ENCODE peak calls at places on chromosomes 11 and 22, in six cellular contexts. C is CD8-positive, alpha-beta T cell; G is Peyer's patch; B is adrenal gland; L is naive thymus-derived CD4-positive, alpha-beta T cell; S is lower lobe of right lung. V is an unnamed sample. For H3K4me1, the result is how much of the 10 kb centered on the place peaks cover.

GRCh38 chr22:34379825-34380224 is 459.5 kb upstream of the LARGE1 start:
- DNase-seq in C (no peak), G (no peak), B (no peak), L (no peak), S (no peak), V (no peak)

GRCh38 chr11:57491371-57492061 is 24.0 kb downstream of the SLC43A1 start:
- DNase-seq in C (peak), G (no peak), B (no peak), L (peak), S (no peak), V (peak)

GRCh38 chr11:33375688-33376311 is 118.6 kb downstream of the HIPK3 start:
- DNase-seq in C (no peak), G (no peak), B (no peak), L (no peak), S (no peak), V (no peak)

GRCh38 chr11:43517518-43517917 is 158.8 kb downstream of the TTC17 start:
- DNase-seq in C (no peak), G (no peak), B (no peak), L (no peak), S (no peak), V (no peak)

GRCh38 chr22:19359554-19360299 is 68.2 kb upstream of the CLTCL1 start:
- DNase-seq in C (no peak), G (no peak), B (no peak), L (no peak), S (no peak), V (no peak)

GRCh38 chr11:45879803-45880685 is 5.4 kb upstream of the MAPK8IP1 start:
- DNase-seq in C (no peak), G (no peak), B (peak), L (no peak), S (no peak), V (no peak)

GRCh38 chr11:127071606-127072005 is 71.0 kb upstream of the KIRREL3 start:
- DNase-seq in C (no peak), G (no peak), B (no peak), L (no peak), S (no peak), V (no peak)

GRCh38 chr11:30488304-30488998 is 97.7 kb downstream of the MPPED2 start:
- DNase-seq in C (no peak), G (no peak), B (no peak), L (no peak), S (no peak), V (no peak)

GRCh38 chr11:117972589-117973445 is 13.4 kb upstream of the IL10RA start:
- DNase-seq in C (no peak), G (no peak), B (no peak), L (no peak), S (no peak), V (no peak)

GRCh38 chr22:37566329-37566837 is 6.1 kb downstream of the CDC42EP1 start:
- DNase-seq in C (peak), G (peak), B (no peak), L (peak), S (peak), V (peak)

GRCh38 chr11:35105319-35106063 is 33.5 kb upstream of the CD44 start:
- DNase-seq in C (no peak), G (no peak), B (no peak), L (no peak), S (no peak), V (no peak)

GRCh38 chr11:848988-849824 is 6.6 kb downstream of the TSPAN4 start:
- DNase-seq in C (no peak), G (no peak), B (no peak), L (no peak), S (no peak), V (peak)

GRCh38 chr11:43788394-43788793 is 92.2 kb upstream of the ALKBH3 start:
- DNase-seq in C (no peak), G (no peak), B (no peak), L (no peak), S (no peak), V (no peak)

GRCh38 chr11:74754507-74755255 is 6.0 kb downstream of the RNF169 start:
- DNase-seq in C (no peak), G (no peak), B (no peak), L (no peak), S (no peak), V (no peak)

GRCh38 chr11:1807628-1807995 is 27.2 kb upstream of the SYT8 start:
- DNase-seq in C (no peak), G (no peak), B (no peak), L (no peak), S (no peak), V (no peak)

GRCh38 chr22:24947881-24948280 is 1.4 kb upstream of the LHFPL7 start:
- DNase-seq in C (no peak), G (no peak), B (no peak), L (no peak), S (no peak), V (no peak)

GRCh38 chr11:77557553-77557952 is 32.2 kb upstream of the AQP11 start:
- DNase-seq in C (no peak), G (no peak), B (no peak), L (no peak), S (no peak), V (no peak)

GRCh38 chr11:123209591-123209990 is 14.5 kb upstream of the CLMP start:
- DNase-seq in C (no peak), G (no peak), B (no peak), L (no peak), S (no peak), V (no peak)

GRCh38 chr11:123212406-123212805 is 17.4 kb upstream of the CLMP start:
- DNase-seq in C (no peak), G (no peak), B (no peak), L (no peak), S (no peak), V (no peak)

GRCh38 chr11:123211134-123211879 is 16.3 kb upstream of the CLMP start:
- DNase-seq in C (no peak), G (no peak), B (no peak), L (no peak), S (no peak), V (no peak)

GRCh38 chr11:123213307-123213708 is 18.3 kb upstream of the CLMP start:
- DNase-seq in C (no peak), G (no peak), B (no peak), L (no peak), S (no peak), V (no peak)

GRCh38 chr11:123211981-123212380 is 16.9 kb upstream of the CLMP start:
- DNase-seq in C (no peak), G (no peak), B (no peak), L (no peak), S (no peak), V (no peak)
- H3K4me1 ChIP-seq in C (under half), G (under half), B (under half), L (under half), S (under half), V (under half)

GRCh38 chr11:128775513-128775912 is 81.6 kb downstream of the FLI1 start:
- DNase-seq in C (no peak), G (no peak), B (no peak), L (no peak), S (no peak), V (no peak)

GRCh38 chr11:128777369-128778011 is 83.6 kb downstream of the FLI1 start:
- DNase-seq in C (no peak), G (no peak), B (no peak), L (no peak), S (no peak), V (no peak)

GRCh38 chr11:128774593-128774992 is 80.7 kb downstream of the FLI1 start:
- DNase-seq in C (no peak), G (no peak), B (no peak), L (no peak), S (no peak), V (no peak)

GRCh38 chr11:128776088-128776433 is 82.2 kb downstream of the FLI1 start:
- DNase-seq in C (peak), G (no peak), B (no peak), L (no peak), S (no peak), V (peak)

DNA sequence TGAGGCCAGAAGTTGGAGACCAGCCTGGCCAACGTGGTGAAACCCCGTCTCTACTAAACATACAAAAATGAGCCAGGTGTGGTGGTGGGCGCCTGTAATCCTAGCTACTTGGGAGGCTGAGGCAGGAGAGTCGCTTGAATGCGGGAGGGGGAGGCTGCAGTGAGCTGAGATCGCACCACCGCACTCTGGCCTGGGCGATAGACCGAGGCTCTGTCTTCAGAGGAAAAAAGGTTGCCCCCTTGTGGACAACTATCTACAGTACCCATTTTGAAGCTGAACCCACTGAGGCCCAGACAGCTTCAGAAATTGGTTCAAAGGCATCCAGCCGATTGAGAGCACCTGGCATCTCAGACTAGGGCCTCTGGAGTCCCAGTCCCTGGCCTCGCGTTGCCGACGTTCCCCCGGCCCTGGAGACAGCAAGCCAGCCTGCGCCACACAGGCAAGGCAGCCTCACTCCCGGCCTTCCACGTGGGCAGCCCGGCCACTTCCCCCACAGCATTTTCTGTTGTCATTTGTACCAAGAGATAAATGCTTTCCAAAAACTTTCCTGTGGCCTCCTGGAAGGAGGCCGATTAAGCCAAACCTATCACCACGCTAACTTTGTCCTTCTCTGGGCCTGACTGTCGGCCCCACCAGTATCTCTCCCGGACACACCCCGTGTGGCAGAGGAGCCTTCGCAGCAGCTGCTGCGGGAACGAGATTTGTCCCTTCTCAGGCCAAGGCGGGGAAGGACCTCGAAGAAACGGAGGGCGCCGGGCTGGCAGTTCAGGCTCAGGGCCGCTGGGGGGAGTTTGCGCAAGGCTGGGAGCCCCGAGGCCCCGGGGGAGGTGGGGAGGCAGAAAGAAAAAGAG is 82.8 kb downstream of the FLI1 start:
- DNase-seq in C (peak), G (no peak), B (no peak), L (peak), S (no peak), V (peak)
- H3K4me3 ChIP-seq in C (no peak), G (no peak), B (no peak), L (no peak), S (no peak), V (no peak)

GRCh38 chr11:114877976-114878375 is 199.6 kb downstream of the NXPE2 start:
- DNase-seq in C (no peak), G (no peak), B (no peak), L (no peak), S (no peak), V (no peak)

GRCh38 chr11:114880458-114880857 is 202.1 kb downstream of the NXPE2 start:
- DNase-seq in C (no peak), G (no peak), B (no peak), L (no peak), S (no peak), V (no peak)

DNA sequence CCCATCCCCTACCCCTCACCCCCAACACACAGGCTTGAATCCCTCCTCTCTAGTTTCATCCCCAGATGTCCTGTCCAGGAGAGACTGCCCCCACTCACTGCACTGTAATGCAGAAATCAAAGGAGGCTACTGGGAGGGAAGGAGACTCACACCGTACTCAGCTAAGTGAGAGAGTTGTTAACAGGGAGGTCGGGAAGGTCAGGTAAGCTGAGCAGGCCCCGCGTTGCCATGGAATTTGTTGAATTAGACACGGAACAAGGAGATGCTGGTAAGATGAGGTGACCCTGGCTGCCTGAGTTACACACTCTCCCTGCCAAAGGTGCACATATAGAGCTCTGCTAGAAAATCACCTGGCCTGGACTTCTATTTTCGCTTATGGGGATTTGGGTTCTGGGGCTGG is 197.9 kb downstream of the NXPE2 start:
- DNase-seq in C (no peak), G (no peak), B (no peak), L (no peak), S (no peak), V (no peak)
- H3K4me1 ChIP-seq in C (under half), G (under half), B (under half), L (under half), S (under half), V (under half)

GRCh38 chr11:68011046-68011943 is 1.2 kb downstream of the ALDH3B1 start:
- DNase-seq in C (no peak), G (no peak), B (no peak), L (no peak), S (no peak), V (no peak)

GRCh38 chr11:68012044-68012842 is 2.1 kb downstream of the ALDH3B1 start:
- DNase-seq in C (no peak), G (no peak), B (no peak), L (no peak), S (peak), V (no peak)

GRCh38 chr11:68008381-68009337 is 1.5 kb upstream of the ALDH3B1 start:
- DNase-seq in C (no peak), G (peak), B (peak), L (no peak), S (peak), V (no peak)

GRCh38 chr11:68009391-68010000 is 631 bp upstream of the ALDH3B1 start:
- DNase-seq in C (no peak), G (peak), B (peak), L (no peak), S (no peak), V (no peak)

DNA sequence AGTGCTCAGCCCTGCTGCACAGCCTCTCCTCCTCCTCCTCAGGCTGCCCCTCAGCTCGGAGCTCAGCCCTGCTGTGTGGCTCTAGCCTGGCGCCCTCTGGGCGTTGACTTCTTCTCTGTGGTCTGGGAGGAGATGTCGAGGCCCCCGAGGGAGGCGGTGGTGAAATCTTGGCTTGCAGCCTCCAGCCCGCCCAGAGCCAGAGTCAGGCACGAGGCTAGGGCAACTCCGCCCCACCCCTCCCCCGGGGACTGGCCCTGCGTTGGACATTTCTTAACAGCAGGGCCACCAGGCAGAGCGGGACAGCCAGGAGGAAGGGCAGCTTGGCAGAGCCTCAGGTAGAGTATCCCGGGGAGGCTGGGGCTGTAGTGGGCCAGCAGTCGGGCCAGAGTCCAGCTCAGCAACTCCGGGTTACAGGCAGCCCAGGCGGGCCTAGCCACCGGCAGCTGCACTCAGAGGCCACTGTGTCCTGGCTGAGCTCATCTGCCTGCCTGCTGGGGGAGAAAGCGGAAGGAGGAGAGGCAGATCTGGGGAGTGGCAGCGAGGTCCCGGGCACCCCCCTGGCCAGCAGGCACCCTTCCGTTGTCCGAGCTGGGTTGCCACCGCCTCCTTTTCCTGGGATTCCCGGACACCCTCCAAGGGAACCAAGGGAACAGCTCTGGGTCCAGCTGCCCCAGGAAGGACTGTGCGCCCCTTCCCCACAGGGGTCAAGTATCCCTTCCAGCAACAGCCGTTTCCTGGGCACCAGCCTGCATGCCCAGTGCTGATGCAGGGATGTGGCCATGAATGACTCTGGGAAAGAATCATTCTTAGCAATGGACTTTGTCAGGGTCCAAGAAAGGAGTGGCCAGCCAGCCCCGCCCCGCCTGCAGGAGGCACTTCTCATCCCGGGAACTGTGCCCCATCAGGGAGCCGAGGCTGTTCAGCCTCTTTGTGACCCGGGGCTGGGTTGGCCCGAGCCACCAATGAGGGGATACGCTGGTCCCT is at the start of gene ALDH3B1:
- DNase-seq in C (no peak), G (peak), B (peak), L (no peak), S (peak), V (no peak)
- H3K4me3 ChIP-seq in C (no peak), G (peak), B (no peak), L (no peak), S (peak), V (no peak)

V was measured in CD8-positive, alpha-beta memory T cell.